ENCODE peak calls at places on chromosomes 13 and 19, in eight cellular contexts. B is psoas muscle; K is HL-60; Y is fibroblast of the aortic adventitia; V is NCI-H774; T is EH; C is CD4-positive, alpha-beta memory T cell; W is ureter. O is an unnamed sample.

GRCh38 chr19:42327381-42327780 is 1.9 kb downstream of the MEGF8 start:
- DNase-seq in Y (no peak), V (no peak), T (no peak), B (no peak), C (no peak), K (no peak), W (no peak), O (no peak)

GRCh38 chr19:40542197-40542859 is 34.3 kb upstream of the SHKBP1 start:
- DNase-seq in C (no peak), K (no peak), T (peak), B (peak), W (peak), V (no peak), Y (peak), O (no peak)

GRCh38 chr19:29741776-29742175 is 26.7 kb upstream of the C19orf12 start:
- DNase-seq in T (no peak), Y (no peak), V (no peak), W (no peak), B (no peak), K (no peak), C (no peak), O (no peak)

GRCh38 chr19:31387662-31388175 is 38.5 kb upstream of the TSHZ3 start:
- DNase-seq in K (no peak), V (no peak), T (no peak), B (no peak), Y (no peak), W (no peak), C (no peak), O (no peak)

GRCh38 chr19:41175825-41176734 is 16.9 kb upstream of the CYP2S1 start:
- DNase-seq in T (peak), K (peak), V (no peak), Y (peak), C (no peak), B (no peak), W (peak), O (peak)

GRCh38 chr19:55368106-55368505 is 2.2 kb downstream of the IL11 start:
- DNase-seq in K (no peak), C (no peak), W (no peak), T (no peak), Y (no peak), B (no peak), V (no peak), O (no peak)

GRCh38 chr19:47609885-47610545 is 1.1 kb downstream of the BICRA start:
- DNase-seq in Y (no peak), T (peak), V (no peak), C (peak), W (peak), K (no peak), B (peak), O (no peak)

GRCh38 chr19:38851622-38852230 is 1.9 kb upstream of the HNRNPL start:
- DNase-seq in T (peak), C (peak), B (peak), W (peak), K (peak), Y (peak), V (peak), O (peak)

GRCh38 chr19:58429745-58430144 is 10.2 kb downstream of the ZNF132 start:
- DNase-seq in C (no peak), W (no peak), K (no peak), T (no peak), B (no peak), Y (no peak), V (no peak), O (no peak)

GRCh38 chr13:49498211-49498610 is 2.5 kb downstream of the PHF11 start:
- DNase-seq in C (no peak), W (no peak), B (no peak), T (no peak), Y (no peak), V (no peak), K (no peak), O (no peak)

GRCh38 chr19:5623397-5624153 is 692 bp downstream of the SAFB start:
- DNase-seq in V (no peak), B (no peak), C (peak), W (no peak), Y (no peak), K (no peak), T (peak), O (no peak)

GRCh38 chr13:77519808-77520207 is 15.7 kb upstream of the SCEL start:
- DNase-seq in C (no peak), K (no peak), B (no peak), W (no peak), T (no peak), V (no peak), Y (peak), O (no peak)

GRCh38 chr19:18366027-18366435 is 19.9 kb upstream of the GDF15 start:
- DNase-seq in V (no peak), Y (peak), K (no peak), T (no peak), W (no peak), C (no peak), B (no peak), O (no peak)

GRCh38 chr13:42685762-42686560 is 95.4 kb upstream of the FAM216B start:
- DNase-seq in T (no peak), K (no peak), V (no peak), Y (peak), C (no peak), W (no peak), B (no peak), O (no peak)

GRCh38 chr19:6236310-6237291 is 43.2 kb downstream of the MLLT1 start:
- DNase-seq in Y (no peak), K (no peak), C (peak), V (no peak), T (no peak), W (peak), B (peak), O (no peak)

GRCh38 chr19:44212865-44213346 is 574 bp downstream of the ZNF227 start:
- DNase-seq in V (no peak), W (no peak), C (no peak), T (peak), B (no peak), K (no peak), Y (peak), O (no peak)

GRCh38 chr13:99969368-99969933 is 2.1 kb downstream of the ZIC5 start:
- DNase-seq in W (peak), Y (no peak), B (no peak), T (no peak), K (no peak), V (no peak), C (no peak), O (no peak)

GRCh38 chr19:1465191-1466016 is 13.6 kb downstream of the C19orf25 start:
- DNase-seq in W (no peak), C (no peak), Y (no peak), K (no peak), V (no peak), B (peak), T (peak), O (no peak)

GRCh38 chr13:113105032-113105993 is at the start of gene F7:
- DNase-seq in K (no peak), V (peak), B (no peak), W (no peak), C (no peak), Y (peak), T (peak), O (no peak)

GRCh38 chr19:38665950-38666661 is 18.7 kb downstream of the ACTN4 start:
- DNase-seq in V (no peak), K (no peak), T (peak), Y (peak), W (peak), C (no peak), B (peak), O (no peak)

GRCh38 chr13:22194106-22194810 is 523.4 kb downstream of the FGF9 start:
- DNase-seq in C (no peak), T (no peak), W (no peak), Y (no peak), K (no peak), B (no peak), V (no peak), O (no peak)

GRCh38 chr19:47243776-47244547 is 12.4 kb upstream of the CCDC9 start:
- DNase-seq in Y (peak), B (peak), W (peak), T (peak), K (peak), V (peak), C (peak), O (peak)

GRCh38 chr13:106143930-106144709 is 391.3 kb downstream of the EFNB2 start:
- DNase-seq in W (no peak), Y (no peak), B (no peak), C (no peak), K (no peak), T (no peak), V (peak), O (no peak)

GRCh38 chr13:35765941-35766340 is 289.5 kb upstream of the MAB21L1 start:
- DNase-seq in V (no peak), C (no peak), W (no peak), T (no peak), Y (no peak), K (no peak), B (no peak), O (no peak)

GRCh38 chr13:64640002-64640401 is 2590.1 kb downstream of the PCDH9 start:
- DNase-seq in C (no peak), V (peak), Y (no peak), T (peak), B (no peak), K (no peak), W (no peak), O (no peak)

GRCh38 chr13:36965767-36966166 is 33.4 kb downstream of the ALG5 start:
- DNase-seq in B (no peak), Y (peak), V (no peak), T (peak), W (peak), C (no peak), K (no peak), O (peak)

GRCh38 chr13:21999666-22000065 is 328.8 kb downstream of the FGF9 start:
- DNase-seq in K (no peak), C (no peak), Y (no peak), B (no peak), T (no peak), W (no peak), V (no peak), O (no peak)

GRCh38 chr13:34523401-34523800 is 418.7 kb upstream of the NBEA start:
- DNase-seq in V (no peak), K (no peak), B (no peak), C (no peak), Y (no peak), T (peak), W (no peak), O (no peak)

GRCh38 chr13:100176781-100177389 is 88.0 kb downstream of the PCCA start:
- DNase-seq in Y (peak), T (peak), K (no peak), C (no peak), B (no peak), W (no peak), V (peak), O (no peak)

GRCh38 chr19:16325161-16325527 is 518 bp downstream of the KLF2 start:
- DNase-seq in K (no peak), C (no peak), B (no peak), T (peak), V (no peak), W (peak), Y (no peak), O (peak)

O was measured in 8988T.